ENCODE peak calls at places on chromosomes 3 and 15, in six cellular contexts. V is NCI-H774, Y is NCI-H226, C is MG63, L is hepatic stellate cell, K is AG04450. I is an unnamed sample.

GRCh38 chr3:111616417-111617105 is 21.4 kb upstream of the ZBED2 start:
- DNase-seq in V (no peak), Y (peak; percentile 16), C (no peak), L (no peak), K (no peak), I (no peak)

GRCh38 chr3:33401781-33402180 is 38.4 kb downstream of the UBP1 start:
- DNase-seq in V (no peak), Y (no peak), C (no peak), L (no peak), K (no peak), I (no peak)

GRCh38 chr3:131699001-131699400 is 196.2 kb upstream of the MRPL3 start:
- DNase-seq in V (no peak), Y (no peak), C (no peak), L (no peak), K (no peak), I (no peak)

GRCh38 chr15:64274541-64274940 is 81.4 kb downstream of the CSNK1G1 start:
- DNase-seq in V (no peak), Y (no peak), C (no peak), L (no peak), K (no peak), I (no peak)

GRCh38 chr15:77548608-77549551 is 83.8 kb downstream of the LINGO1 start:
- DNase-seq in V (no peak), Y (no peak), C (no peak), L (no peak), K (no peak), I (no peak)

GRCh38 chr3:142794510-142794909 is 70.7 kb downstream of the TRPC1 start:
- DNase-seq in V (no peak), Y (no peak), C (no peak), L (no peak), K (no peak), I (no peak)

GRCh38 chr3:159766563-159767185 is 222.0 kb upstream of the IL12A start:
- DNase-seq in V (peak; percentile 33), Y (peak; percentile 45), C (peak; percentile 34), L (peak; percentile 53), K (no peak), I (no peak)

GRCh38 chr3:134326760-134327593 is 47.3 kb downstream of the AMOTL2 start:
- DNase-seq in V (no peak), Y (peak; percentile 96), C (peak; percentile 98), L (peak; percentile 88), K (peak; percentile 94), I (peak; percentile 51)

GRCh38 chr15:67806539-67806935 is 18.8 kb upstream of the SKOR1 start:
- DNase-seq in V (no peak), Y (no peak), C (no peak), L (no peak), K (no peak), I (no peak)

GRCh38 chr15:83283813-83284562 is 476 bp downstream of the BNC1 start:
- DNase-seq in V (no peak), Y (peak; percentile 45), C (peak; percentile 47), L (no peak), K (no peak), I (no peak)

GRCh38 chr3:5078151-5078550 is 43.9 kb upstream of the ARL8B start:
- DNase-seq in V (no peak), Y (peak; percentile 20), C (peak; percentile 72), L (no peak), K (peak; percentile 20), I (peak; percentile 36)